ENCODE peak calls at places on chromosomes 6 and 20, in five cellular contexts. One of them, this sample, is unnamed.

GRCh38 chr6:164247106-164247505 is 832.6 kb downstream of the QKI start:
- DNase-seq in GM03348: peak
- DNase-seq in anterior cingulate cortex: peak
- DNase-seq in choroid plexus epithelial cell: no peak
- DNase-seq in cerebellar cortex: no peak
- DNase-seq in this sample: no peak

GRCh38 chr6:168618546-168619315 is 177.7 kb downstream of the SMOC2 start:
- DNase-seq in GM03348: no peak
- DNase-seq in anterior cingulate cortex: no peak
- DNase-seq in choroid plexus epithelial cell: no peak
- DNase-seq in cerebellar cortex: no peak
- DNase-seq in this sample: no peak

GRCh38 chr20:51431321-51431720 is 111.2 kb downstream of the NFATC2 start:
- DNase-seq in GM03348: no peak
- DNase-seq in anterior cingulate cortex: no peak
- DNase-seq in choroid plexus epithelial cell: no peak
- DNase-seq in cerebellar cortex: no peak
- DNase-seq in this sample: no peak

GRCh38 chr6:64013061-64013410 is 377.4 kb downstream of the PHF3 start:
- DNase-seq in GM03348: no peak
- DNase-seq in anterior cingulate cortex: no peak
- DNase-seq in choroid plexus epithelial cell: peak
- DNase-seq in cerebellar cortex: peak
- DNase-seq in this sample: peak

GRCh38 chr6:114342826-114343781 is at the start of gene HS3ST5:
- DNase-seq in GM03348: peak
- DNase-seq in anterior cingulate cortex: peak
- DNase-seq in choroid plexus epithelial cell: no peak
- DNase-seq in cerebellar cortex: peak
- DNase-seq in this sample: peak

GRCh38 chr6:139659196-139659595 is 284.7 kb upstream of the CITED2 start:
- DNase-seq in GM03348: no peak
- DNase-seq in anterior cingulate cortex: no peak
- DNase-seq in choroid plexus epithelial cell: no peak
- DNase-seq in cerebellar cortex: no peak
- DNase-seq in this sample: no peak

GRCh38 chr6:14077193-14077853 is 40.2 kb upstream of the CD83 start:
- DNase-seq in GM03348: no peak
- DNase-seq in anterior cingulate cortex: no peak
- DNase-seq in choroid plexus epithelial cell: no peak
- DNase-seq in cerebellar cortex: no peak
- DNase-seq in this sample: no peak

GRCh38 chr20:45136911-45137310 is 12.6 kb upstream of the WFDC12 start:
- DNase-seq in GM03348: no peak
- DNase-seq in anterior cingulate cortex: no peak
- DNase-seq in choroid plexus epithelial cell: no peak
- DNase-seq in cerebellar cortex: no peak
- DNase-seq in this sample: no peak

GRCh38 chr6:137927777-137928218 is 60.7 kb downstream of the TNFAIP3 start:
- DNase-seq in GM03348: no peak
- DNase-seq in anterior cingulate cortex: no peak
- DNase-seq in choroid plexus epithelial cell: peak
- DNase-seq in cerebellar cortex: no peak
- DNase-seq in this sample: peak

GRCh38 chr6:55536579-55536978 is 42.4 kb downstream of the HMGCLL1 start:
- DNase-seq in GM03348: no peak
- DNase-seq in anterior cingulate cortex: no peak
- DNase-seq in choroid plexus epithelial cell: peak
- DNase-seq in cerebellar cortex: no peak
- DNase-seq in this sample: no peak

GRCh38 chr6:15551798-15552197 is 111.0 kb downstream of the DTNBP1 start:
- DNase-seq in GM03348: no peak
- DNase-seq in anterior cingulate cortex: no peak
- DNase-seq in choroid plexus epithelial cell: peak
- DNase-seq in cerebellar cortex: no peak
- DNase-seq in this sample: no peak

GRCh38 chr20:20083796-20084195 is 31.5 kb downstream of the CFAP61 start:
- DNase-seq in GM03348: peak
- DNase-seq in anterior cingulate cortex: no peak
- DNase-seq in choroid plexus epithelial cell: peak
- DNase-seq in cerebellar cortex: peak
- DNase-seq in this sample: peak

GRCh38 chr6:132084811-132085509 is 133.8 kb upstream of the CCN2 start:
- DNase-seq in GM03348: peak
- DNase-seq in anterior cingulate cortex: no peak
- DNase-seq in choroid plexus epithelial cell: peak
- DNase-seq in cerebellar cortex: peak
- DNase-seq in this sample: no peak

GRCh38 chr6:121223212-121223611 is 111.1 kb downstream of the TBC1D32 start:
- DNase-seq in GM03348: no peak
- DNase-seq in anterior cingulate cortex: no peak
- DNase-seq in choroid plexus epithelial cell: no peak
- DNase-seq in cerebellar cortex: no peak
- DNase-seq in this sample: no peak

GRCh38 chr6:4670824-4671409 is 105.3 kb upstream of the CDYL start:
- DNase-seq in GM03348: no peak
- DNase-seq in anterior cingulate cortex: no peak
- DNase-seq in choroid plexus epithelial cell: no peak
- DNase-seq in cerebellar cortex: no peak
- DNase-seq in this sample: no peak

GRCh38 chr20:300345-300744 is 3.0 kb downstream of the ZCCHC3 start:
- DNase-seq in GM03348: no peak
- DNase-seq in anterior cingulate cortex: no peak
- DNase-seq in choroid plexus epithelial cell: no peak
- DNase-seq in cerebellar cortex: no peak
- DNase-seq in this sample: no peak

This sample was measured in pons.